ENCODE peak calls at places on chromosome 10, in four cellular contexts. D is iPS DF 6.9, E is fibroblast of pulmonary artery, W is cardiac fibroblast. J is an unnamed sample.
A peak's percentile ranks its signal among the peaks of the same experiment; 100 is the strongest.

GRCh38 chr10:6053816-6054581 is 8.2 kb downstream of the IL2RA start:
- DNase-seq in D (no peak), E (no peak), W (no peak), J (no peak)

GRCh38 chr10:88092975-88093374 is 229.6 kb downstream of the PTEN start:
- DNase-seq in D (no peak), E (no peak), W (no peak), J (no peak)

GRCh38 chr10:114623661-114624294 is 34.3 kb downstream of the ABLIM1 start:
- DNase-seq in D (no peak), E (peak; percentile 78), W (peak; percentile 70), J (peak; percentile 43)

GRCh38 chr10:95391570-95392249 is 100.9 kb upstream of the PDLIM1 start:
- DNase-seq in D (no peak), E (peak; percentile 63), W (peak; percentile 42), J (peak; percentile 4)

GRCh38 chr10:36345770-36346169 is 703.7 kb upstream of the FZD8 start:
- DNase-seq in D (no peak), E (peak; percentile 64), W (peak; percentile 57), J (no peak)

GRCh38 chr10:71426058-71426605 is 29.4 kb downstream of the CDH23 start:
- DNase-seq in D (no peak), E (no peak), W (no peak), J (no peak)

GRCh38 chr10:78605800-78606350 is 462.9 kb upstream of the ZMIZ1 start:
- DNase-seq in D (no peak), E (peak; percentile 9), W (peak; percentile 51), J (no peak)

GRCh38 chr10:95356190-95356955 is 65.6 kb upstream of the PDLIM1 start:
- DNase-seq in D (no peak), E (no peak), W (no peak), J (no peak)

GRCh38 chr10:130335336-130335735 is 199.1 kb downstream of the GLRX3 start:
- DNase-seq in D (no peak), E (no peak), W (no peak), J (no peak)

GRCh38 chr10:131865223-131865917 is 35.4 kb upstream of the PPP2R2D start:
- DNase-seq in D (no peak), E (no peak), W (no peak), J (no peak)

GRCh38 chr10:28127881-28128280 is 129.0 kb upstream of the ODAD2 start:
- DNase-seq in D (no peak), E (no peak), W (no peak), J (no peak)

GRCh38 chr10:101273330-101273729 is 44.1 kb upstream of the LBX1 start:
- DNase-seq in D (no peak), E (no peak), W (no peak), J (no peak)

GRCh38 chr10:31584098-31584631 is 265.1 kb downstream of the ZEB1 start:
- DNase-seq in D (no peak), E (no peak), W (no peak), J (no peak)

GRCh38 chr10:23368816-23369640 is 24.4 kb upstream of the C10orf67 start:
- DNase-seq in D (no peak), E (no peak), W (no peak), J (no peak)

GRCh38 chr10:71525102-71525501 is 128.4 kb downstream of the CDH23 start:
- DNase-seq in D (no peak), E (no peak), W (no peak), J (no peak)

GRCh38 chr10:132397671-132398565 is 918 bp downstream of the PWWP2B start:
- DNase-seq in D (no peak), E (peak; percentile 34), W (peak; percentile 67), J (no peak)

GRCh38 chr10:52221937-52222336 is 92.1 kb upstream of the DKK1 start:
- DNase-seq in D (no peak), E (no peak), W (no peak), J (no peak)

GRCh38 chr10:7251696-7252465 is 159.0 kb downstream of the SFMBT2 start:
- DNase-seq in D (no peak), E (no peak), W (no peak), J (no peak)

GRCh38 chr10:34587002-34587740 is 227.9 kb downstream of the PARD3 start:
- DNase-seq in D (no peak), E (no peak), W (peak; percentile 27), J (no peak)

GRCh38 chr10:125621052-125621451 is 61.9 kb downstream of the TEX36 start:
- DNase-seq in D (no peak), E (no peak), W (no peak), J (no peak)

GRCh38 chr10:4137299-4137698 is 352.3 kb upstream of the KLF6 start:
- DNase-seq in D (no peak), E (no peak), W (no peak), J (no peak)

GRCh38 chr10:35409094-35409582 is 72.8 kb downstream of the CCNY start:
- DNase-seq in D (no peak), E (peak; percentile 82), W (peak; percentile 84), J (peak; percentile 84)

GRCh38 chr10:12130237-12130872 is 878 bp downstream of the SEC61A2 start:
- DNase-seq in D (peak; percentile 35), E (peak; percentile 76), W (peak; percentile 77), J (peak; percentile 36)

GRCh38 chr10:110530131-110530831 is 32.6 kb downstream of the DUSP5 start:
- DNase-seq in D (no peak), E (peak; percentile 77), W (peak; percentile 79), J (no peak)

GRCh38 chr10:11093733-11094132 is 76.1 kb downstream of the CELF2 start:
- DNase-seq in D (no peak), E (no peak), W (no peak), J (no peak)

GRCh38 chr10:35089641-35090161 is 440 bp downstream of the CUL2 start:
- DNase-seq in D (no peak), E (peak; percentile 29), W (peak; percentile 2), J (peak; percentile 16)

GRCh38 chr10:58807631-58808024 is 295.0 kb downstream of the BICC1 start:
- DNase-seq in D (no peak), E (peak; percentile 56), W (peak; percentile 89), J (peak; percentile 47)

DNA sequence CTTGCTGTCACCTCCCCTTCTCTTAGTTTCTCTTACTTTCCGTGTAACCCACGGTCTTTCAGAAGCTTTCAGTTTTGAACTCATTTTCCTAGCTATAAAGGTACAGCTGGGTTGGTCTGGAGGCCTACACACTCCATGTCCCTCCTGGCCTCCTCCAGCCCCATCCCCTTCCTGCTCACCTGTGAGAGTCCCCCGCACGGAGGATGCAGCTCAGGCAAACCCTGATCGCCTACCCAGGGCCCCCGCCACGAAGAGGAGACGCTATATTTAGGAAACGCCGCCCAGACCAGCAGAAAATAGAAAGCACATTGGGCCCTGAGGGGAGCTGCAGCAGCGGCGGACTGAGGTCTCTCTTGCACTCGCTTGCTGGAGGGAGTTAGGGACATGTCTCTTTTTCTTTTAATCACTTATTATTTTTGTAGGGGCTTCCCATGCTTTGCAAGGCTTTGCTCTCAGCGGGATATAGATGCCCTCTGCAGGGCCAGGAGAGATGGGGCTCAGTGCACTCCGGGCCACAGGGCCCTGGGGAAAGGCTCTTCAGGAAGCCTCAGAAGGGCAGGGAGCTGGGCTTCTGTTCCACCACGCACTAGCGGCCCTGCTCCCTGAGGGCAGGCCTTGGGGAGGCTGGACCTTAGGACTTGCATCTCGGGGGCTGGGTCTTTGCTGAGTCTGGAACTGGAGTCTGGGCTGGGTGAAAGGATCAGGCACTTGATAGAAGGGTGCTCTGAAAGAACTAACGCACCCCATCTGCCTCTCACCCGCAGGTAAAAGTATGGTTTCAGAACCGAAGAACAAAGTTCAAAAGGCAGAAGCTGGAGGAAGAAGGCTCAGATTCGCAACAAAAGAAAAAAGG is 5.0 kb downstream of the EMX2 start:
- DNase-seq in D (no peak), E (no peak), W (no peak), J (no peak)
- H3K4me3 ChIP-seq in D (no peak overlapping the region), E (no peak overlapping the region), W (no peak overlapping the region), J (peak overlapping the region; percentile 60)

GRCh38 chr10:3046941-3047621 is 20.3 kb upstream of the PFKP start:
- DNase-seq in D (no peak), E (no peak), W (peak; percentile 19), J (no peak)

GRCh38 chr10:3046210-3046779 is 21.1 kb upstream of the PFKP start:
- DNase-seq in D (no peak), E (no peak), W (no peak), J (no peak)

GRCh38 chr10:3047622-3047995 is 19.7 kb upstream of the PFKP start:
- DNase-seq in D (no peak), E (no peak), W (no peak), J (no peak)

GRCh38 chr10:3043512-3044368 is 23.6 kb upstream of the PFKP start:
- DNase-seq in D (peak; percentile 71), E (peak; percentile 79), W (peak; percentile 87), J (no peak)

GRCh38 chr10:3045471-3046209 is 21.7 kb upstream of the PFKP start:
- DNase-seq in D (no peak), E (peak; percentile 75), W (peak; percentile 90), J (no peak)
- H3K4me3 ChIP-seq in D (no peak overlapping the region), E (peak overlapping the region; percentile 11), W (peak overlapping the region; percentile 21), J (no peak overlapping the region)

GRCh38 chr10:91289295-91289694 is 68.8 kb downstream of the PCGF5 start:
- DNase-seq in D (no peak), E (no peak), W (no peak), J (no peak)
- H3K4me3 ChIP-seq in D (no peak overlapping the region), E (no peak overlapping the region), W (no peak overlapping the region), J (no peak overlapping the region)

GRCh38 chr10:92850186-92850585 is 1.9 kb downstream of the EXOC6 start:
- DNase-seq in D (no peak), E (peak; percentile 18), W (no peak), J (no peak)

GRCh38 chr10:92848441-92849233 is at the start of gene EXOC6:
- DNase-seq in D (peak; percentile 43), E (peak; percentile 79), W (peak; percentile 79), J (peak; percentile 25)

GRCh38 chr10:92849234-92849525 is 860 bp downstream of the EXOC6 start:
- DNase-seq in D (no peak), E (peak; percentile 31), W (peak; percentile 34), J (no peak)

GRCh38 chr10:92851003-92851402 is 2.7 kb downstream of the EXOC6 start:
- DNase-seq in D (no peak), E (no peak), W (no peak), J (no peak)

DNA sequence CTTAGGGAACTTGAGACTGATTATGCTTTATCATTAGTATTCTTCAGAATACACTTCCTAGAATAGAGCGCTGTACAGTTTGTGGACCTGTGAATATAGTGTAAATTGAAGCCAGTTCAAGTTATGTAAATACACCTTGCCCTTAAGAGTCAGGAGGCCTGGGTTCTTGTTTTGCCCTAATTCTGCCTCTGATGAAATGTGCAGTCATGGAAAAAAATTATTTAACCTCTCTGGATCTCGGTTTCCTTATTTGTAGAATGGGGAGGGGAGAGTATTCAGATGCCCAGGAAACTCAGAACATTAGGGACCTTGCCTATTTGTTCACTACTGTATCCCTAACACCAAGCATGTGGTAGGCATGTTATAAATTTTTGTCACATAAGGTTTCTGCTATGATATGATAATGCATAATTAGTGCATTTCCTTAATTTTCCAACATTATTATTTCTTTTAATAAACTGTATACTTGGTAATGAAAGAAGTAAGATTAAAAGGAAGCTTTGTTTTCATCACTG is 1.3 kb downstream of the EXOC6 start:
- DNase-seq in D (no peak), E (no peak), W (no peak), J (no peak)
- H3K4me3 ChIP-seq in D (no peak overlapping the region), E (peak overlapping the region; percentile 77), W (no peak overlapping the region), J (no peak overlapping the region)